ENCODE peak calls at places on chromosomes 1 and 21, in eight cellular contexts. L is CD8-positive, alpha-beta T cell; Q is D721Med; P is lower leg skin; H is uterus; E is kidney tubule cell; C is EL; O is NCI-H1092. B is an unnamed sample.

GRCh38 chr21:42614811-42615342 is 38.5 kb upstream of the PDE9A start:
- DNase-seq in P (peak), C (peak), L (peak), E (peak), H (peak), Q (no peak), O (no peak), B (peak)

GRCh38 chr1:20494609-20495311 is 8.8 kb upstream of the CAMK2N1 start:
- DNase-seq in O (no peak), H (no peak), L (no peak), Q (no peak), P (no peak), C (peak), E (peak), B (no peak)

GRCh38 chr1:162368451-162368850 is 8.2 kb downstream of the SPATA46 start:
- DNase-seq in H (no peak), E (no peak), O (no peak), L (no peak), Q (peak), P (peak), C (no peak), B (peak)

GRCh38 chr1:53266038-53266437 is 27.7 kb upstream of the MAGOH start:
- DNase-seq in E (peak), O (no peak), P (no peak), C (peak), Q (no peak), H (no peak), L (no peak), B (no peak)

GRCh38 chr1:199784127-199784526 is 243.4 kb upstream of the NR5A2 start:
- DNase-seq in Q (no peak), P (no peak), L (no peak), O (no peak), H (no peak), E (no peak), C (peak), B (no peak)

GRCh38 chr1:18927654-18928272 is 25.4 kb upstream of the ALDH4A1 start:
- DNase-seq in O (no peak), P (no peak), C (peak), L (peak), H (no peak), Q (no peak), E (peak), B (no peak)

GRCh38 chr1:12539320-12539704 is 78.7 kb downstream of the DHRS3 start:
- DNase-seq in O (no peak), Q (no peak), L (no peak), P (no peak), C (no peak), H (no peak), E (no peak), B (no peak)

GRCh38 chr1:177355575-177355974 is 184.8 kb downstream of the BRINP2 start:
- DNase-seq in E (peak), C (peak), O (no peak), L (no peak), Q (no peak), P (peak), H (no peak), B (peak)

GRCh38 chr1:119370748-119371147 is 2.2 kb downstream of the HAO2 start:
- DNase-seq in O (no peak), Q (no peak), E (no peak), H (no peak), L (no peak), P (no peak), C (no peak), B (no peak)

B was measured in transverse colon.